ENCODE peak calls at places on chromosome 17, in seven cellular contexts. One of them, this sample, is unnamed.

GRCh38 chr17:71438631-71439146 is 682.1 kb upstream of the SOX9 start:
- DNase-seq in H9: no peak
- DNase-seq in neuronal stem cell: no peak
- DNase-seq in IMR-90: peak; percentile 98
- DNase-seq in mesenchymal stem cell: peak; percentile 98
- DNase-seq in H1: no peak
- DNase-seq in trophoblast cell: no peak
- DNase-seq in this sample: no peak

GRCh38 chr17:18122991-18123753 is 14.6 kb downstream of the MYO15A start:
- DNase-seq in H9: no peak
- DNase-seq in neuronal stem cell: no peak
- DNase-seq in IMR-90: no peak
- DNase-seq in mesenchymal stem cell: no peak
- DNase-seq in H1: no peak
- DNase-seq in trophoblast cell: no peak
- DNase-seq in this sample: no peak

GRCh38 chr17:59643159-59643857 is 23.6 kb downstream of the CLTC start:
- DNase-seq in H9: no peak
- DNase-seq in neuronal stem cell: no peak
- DNase-seq in IMR-90: peak; percentile 61
- DNase-seq in mesenchymal stem cell: peak; percentile 75
- DNase-seq in H1: no peak
- DNase-seq in trophoblast cell: no peak
- DNase-seq in this sample: peak; percentile 14

GRCh38 chr17:17503566-17504130 is 7.5 kb upstream of the RASD1 start:
- DNase-seq in H9: no peak
- DNase-seq in neuronal stem cell: no peak
- DNase-seq in IMR-90: no peak
- DNase-seq in mesenchymal stem cell: no peak
- DNase-seq in H1: no peak
- DNase-seq in trophoblast cell: no peak
- DNase-seq in this sample: no peak

GRCh38 chr17:4142107-4142900 is 526 bp downstream of the ZZEF1 start:
- DNase-seq in H9: no peak
- DNase-seq in neuronal stem cell: no peak
- DNase-seq in IMR-90: peak; percentile 17
- DNase-seq in mesenchymal stem cell: peak; percentile 56
- DNase-seq in H1: no peak
- DNase-seq in trophoblast cell: peak; percentile 13
- DNase-seq in this sample: peak; percentile 50

GRCh38 chr17:13393841-13394710 is 207.7 kb downstream of the HS3ST3A1 start:
- DNase-seq in H9: no peak
- DNase-seq in neuronal stem cell: no peak
- DNase-seq in IMR-90: peak; percentile 94
- DNase-seq in mesenchymal stem cell: peak; percentile 13
- DNase-seq in H1: no peak
- DNase-seq in trophoblast cell: no peak
- DNase-seq in this sample: no peak

GRCh38 chr17:31085563-31085962 is 9.2 kb upstream of the NF1 start:
- DNase-seq in H9: no peak
- DNase-seq in neuronal stem cell: no peak
- DNase-seq in IMR-90: peak; percentile 85
- DNase-seq in mesenchymal stem cell: peak; percentile 87
- DNase-seq in H1: no peak
- DNase-seq in trophoblast cell: peak; percentile 27
- DNase-seq in this sample: no peak

GRCh38 chr17:59287887-59288286 is 43.6 kb upstream of the YPEL2 start:
- DNase-seq in H9: no peak
- DNase-seq in neuronal stem cell: no peak
- DNase-seq in IMR-90: no peak
- DNase-seq in mesenchymal stem cell: no peak
- DNase-seq in H1: no peak
- DNase-seq in trophoblast cell: peak; percentile 73
- DNase-seq in this sample: no peak

GRCh38 chr17:82315703-82316358 is 1.6 kb downstream of the CD7 start:
- DNase-seq in H9: no peak
- DNase-seq in neuronal stem cell: no peak
- DNase-seq in IMR-90: no peak
- DNase-seq in mesenchymal stem cell: no peak
- DNase-seq in H1: no peak
- DNase-seq in trophoblast cell: no peak
- DNase-seq in this sample: peak; percentile 13

GRCh38 chr17:9291912-9292562 is 270.7 kb downstream of the NTN1 start:
- DNase-seq in H9: peak; percentile 54
- DNase-seq in neuronal stem cell: no peak
- DNase-seq in IMR-90: peak; percentile 25
- DNase-seq in mesenchymal stem cell: peak; percentile 66
- DNase-seq in H1: peak; percentile 66
- DNase-seq in trophoblast cell: peak; percentile 36
- DNase-seq in this sample: peak; percentile 35

GRCh38 chr17:52036416-52036815 is 122.1 kb downstream of the CA10 start:
- DNase-seq in H9: no peak
- DNase-seq in neuronal stem cell: no peak
- DNase-seq in IMR-90: no peak
- DNase-seq in mesenchymal stem cell: no peak
- DNase-seq in H1: no peak
- DNase-seq in trophoblast cell: no peak
- DNase-seq in this sample: no peak

GRCh38 chr17:2994441-2994840 is 69.0 kb downstream of the OR1D5 start:
- DNase-seq in H9: no peak
- DNase-seq in neuronal stem cell: no peak
- DNase-seq in IMR-90: no peak
- DNase-seq in mesenchymal stem cell: no peak
- DNase-seq in H1: no peak
- DNase-seq in trophoblast cell: no peak
- DNase-seq in this sample: no peak

GRCh38 chr17:7427549-7427948 is 1.1 kb upstream of the SPEM3 start:
- DNase-seq in H9: no peak
- DNase-seq in neuronal stem cell: no peak
- DNase-seq in IMR-90: no peak
- DNase-seq in mesenchymal stem cell: no peak
- DNase-seq in H1: no peak
- DNase-seq in trophoblast cell: no peak
- DNase-seq in this sample: no peak

GRCh38 chr17:7079581-7080444 is at the start of gene CLEC10A:
- DNase-seq in H9: no peak
- DNase-seq in neuronal stem cell: no peak
- DNase-seq in IMR-90: no peak
- DNase-seq in mesenchymal stem cell: no peak
- DNase-seq in H1: no peak
- DNase-seq in trophoblast cell: no peak
- DNase-seq in this sample: no peak

GRCh38 chr17:82670661-82671060 is 22.4 kb upstream of the WDR45B start:
- DNase-seq in H9: no peak
- DNase-seq in neuronal stem cell: no peak
- DNase-seq in IMR-90: no peak
- DNase-seq in mesenchymal stem cell: no peak
- DNase-seq in H1: no peak
- DNase-seq in trophoblast cell: no peak
- DNase-seq in this sample: no peak

GRCh38 chr17:62790554-62790953 is 17.6 kb downstream of the MARCHF10 start:
- DNase-seq in H9: no peak
- DNase-seq in neuronal stem cell: no peak
- DNase-seq in IMR-90: peak; percentile 93
- DNase-seq in mesenchymal stem cell: peak; percentile 93
- DNase-seq in H1: no peak
- DNase-seq in trophoblast cell: peak; percentile 74
- DNase-seq in this sample: no peak

DNA sequence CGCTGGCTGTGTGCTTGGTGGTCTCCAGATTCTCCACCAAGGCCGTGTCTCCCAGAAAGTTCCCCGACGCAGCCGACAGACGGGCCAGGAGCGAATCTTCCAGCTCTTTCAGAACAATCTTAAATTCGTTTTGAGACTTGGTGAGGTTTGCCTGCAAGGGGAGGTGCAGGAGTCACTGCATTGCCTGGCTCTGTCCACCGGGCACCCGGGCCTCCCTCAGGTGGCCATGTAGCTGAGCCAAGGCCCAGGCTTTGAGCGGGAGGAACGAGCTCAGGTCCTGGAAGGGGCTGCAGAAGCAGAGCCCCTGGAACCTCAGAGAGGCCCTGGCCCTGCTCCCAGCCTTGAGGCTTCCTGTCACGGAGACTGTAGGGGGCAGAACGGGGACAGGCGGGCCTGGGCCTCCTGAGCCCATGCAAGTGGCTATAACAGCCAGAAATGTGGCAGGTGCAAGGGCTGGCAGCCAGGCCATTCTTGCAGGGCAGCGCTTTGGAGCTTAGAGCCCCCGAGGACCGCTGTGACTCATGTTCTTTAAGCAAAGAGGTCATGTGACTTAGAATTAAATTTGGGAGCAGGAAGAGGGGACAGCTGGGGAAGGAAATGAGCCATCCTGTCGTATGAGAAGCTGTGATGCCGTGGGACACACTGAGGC is 72.4 kb downstream of the PGS1 start:
- DNase-seq in H9: no peak
- DNase-seq in neuronal stem cell: no peak
- DNase-seq in IMR-90: no peak
- DNase-seq in mesenchymal stem cell: no peak
- DNase-seq in H1: no peak
- DNase-seq in trophoblast cell: no peak
- DNase-seq in this sample: no peak
- H3K4ac ChIP-seq in H9: no peak overlapping the region
- H3K4ac ChIP-seq in neuronal stem cell: no peak overlapping the region
- H3K4ac ChIP-seq in IMR-90: no peak overlapping the region
- H3K4ac ChIP-seq in mesenchymal stem cell: no peak overlapping the region
- H3K4ac ChIP-seq in H1: no peak overlapping the region
- H3K4ac ChIP-seq in trophoblast cell: no peak overlapping the region
- H3K4ac ChIP-seq in this sample: no peak overlapping the region

DNA sequence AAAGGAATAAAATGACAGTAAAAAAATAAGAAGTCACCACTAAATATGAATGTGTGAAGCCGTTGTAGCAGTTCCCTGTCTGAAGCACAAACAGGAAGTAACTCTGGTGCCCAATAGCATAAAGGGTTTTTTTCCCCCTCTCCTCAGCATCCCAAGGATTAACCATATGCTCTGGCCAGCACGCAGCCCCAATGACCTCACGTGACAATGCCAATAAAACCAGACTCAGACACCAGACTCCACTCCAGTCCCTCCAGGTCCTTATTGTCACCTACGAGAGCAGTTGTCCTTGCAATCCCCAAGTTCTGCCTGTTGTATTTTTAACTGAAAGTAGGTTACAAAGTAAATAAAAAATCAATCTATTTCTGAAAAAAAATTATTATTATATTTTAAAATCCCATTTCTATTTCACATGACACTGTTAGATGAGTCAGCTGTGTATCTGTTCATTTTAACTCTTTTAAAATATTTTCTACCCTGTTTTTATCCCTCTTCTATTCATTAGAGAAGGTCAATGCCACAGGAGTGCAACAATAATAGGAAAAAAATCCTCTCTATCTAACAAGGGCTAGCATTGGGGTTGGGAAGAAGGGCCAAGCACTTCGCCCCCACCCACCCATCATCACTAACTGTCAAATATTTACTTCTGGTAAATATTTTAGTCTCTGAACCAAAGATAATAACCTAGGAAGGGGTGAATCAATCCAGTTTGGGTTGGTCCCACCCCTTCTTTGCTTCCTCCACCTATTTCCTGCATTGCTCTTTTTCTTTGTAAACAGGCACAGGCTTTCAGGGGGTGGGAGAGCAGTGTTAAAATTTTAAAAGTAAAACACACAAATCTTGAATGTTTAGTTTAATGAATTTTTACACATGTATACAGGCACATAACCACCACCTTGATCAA is 6.6 kb downstream of the PRAC1 start:
- DNase-seq in H9: no peak
- DNase-seq in neuronal stem cell: no peak
- DNase-seq in IMR-90: no peak
- DNase-seq in mesenchymal stem cell: peak; percentile 11
- DNase-seq in H1: no peak
- DNase-seq in trophoblast cell: no peak
- DNase-seq in this sample: no peak
- H3K4ac ChIP-seq in H9: no peak overlapping the region
- H3K4ac ChIP-seq in neuronal stem cell: no peak overlapping the region
- H3K4ac ChIP-seq in IMR-90: no peak overlapping the region
- H3K4ac ChIP-seq in mesenchymal stem cell: no peak overlapping the region
- H3K4ac ChIP-seq in H1: no peak overlapping the region
- H3K4ac ChIP-seq in trophoblast cell: no peak overlapping the region
- H3K4ac ChIP-seq in this sample: no peak overlapping the region

GRCh38 chr17:49715717-49716279 is 8.0 kb upstream of the SLC35B1 start:
- DNase-seq in H9: no peak
- DNase-seq in neuronal stem cell: no peak
- DNase-seq in IMR-90: no peak
- DNase-seq in mesenchymal stem cell: no peak
- DNase-seq in H1: no peak
- DNase-seq in trophoblast cell: no peak
- DNase-seq in this sample: no peak

GRCh38 chr17:49717371-49717841 is 9.6 kb upstream of the SLC35B1 start:
- DNase-seq in H9: no peak
- DNase-seq in neuronal stem cell: no peak
- DNase-seq in IMR-90: no peak
- DNase-seq in mesenchymal stem cell: no peak
- DNase-seq in H1: no peak
- DNase-seq in trophoblast cell: no peak
- DNase-seq in this sample: no peak

GRCh38 chr17:49722066-49722465 is 14.3 kb upstream of the SLC35B1 start:
- DNase-seq in H9: no peak
- DNase-seq in neuronal stem cell: no peak
- DNase-seq in IMR-90: no peak
- DNase-seq in mesenchymal stem cell: no peak
- DNase-seq in H1: no peak
- DNase-seq in trophoblast cell: no peak
- DNase-seq in this sample: peak; percentile 22

GRCh38 chr17:49715221-49715620 is 7.5 kb upstream of the SLC35B1 start:
- DNase-seq in H9: no peak
- DNase-seq in neuronal stem cell: no peak
- DNase-seq in IMR-90: no peak
- DNase-seq in mesenchymal stem cell: no peak
- DNase-seq in H1: no peak
- DNase-seq in trophoblast cell: no peak
- DNase-seq in this sample: no peak

GRCh38 chr17:49716952-49717351 is 9.2 kb upstream of the SLC35B1 start:
- DNase-seq in H9: no peak
- DNase-seq in neuronal stem cell: no peak
- DNase-seq in IMR-90: no peak
- DNase-seq in mesenchymal stem cell: no peak
- DNase-seq in H1: no peak
- DNase-seq in trophoblast cell: no peak
- DNase-seq in this sample: no peak
- H3K4ac ChIP-seq in H9: no peak overlapping the region
- H3K4ac ChIP-seq in neuronal stem cell: no peak overlapping the region
- H3K4ac ChIP-seq in IMR-90: no peak overlapping the region
- H3K4ac ChIP-seq in mesenchymal stem cell: no peak overlapping the region
- H3K4ac ChIP-seq in H1: no peak overlapping the region
- H3K4ac ChIP-seq in trophoblast cell: no peak overlapping the region
- H3K4ac ChIP-seq in this sample: no peak overlapping the region

DNA sequence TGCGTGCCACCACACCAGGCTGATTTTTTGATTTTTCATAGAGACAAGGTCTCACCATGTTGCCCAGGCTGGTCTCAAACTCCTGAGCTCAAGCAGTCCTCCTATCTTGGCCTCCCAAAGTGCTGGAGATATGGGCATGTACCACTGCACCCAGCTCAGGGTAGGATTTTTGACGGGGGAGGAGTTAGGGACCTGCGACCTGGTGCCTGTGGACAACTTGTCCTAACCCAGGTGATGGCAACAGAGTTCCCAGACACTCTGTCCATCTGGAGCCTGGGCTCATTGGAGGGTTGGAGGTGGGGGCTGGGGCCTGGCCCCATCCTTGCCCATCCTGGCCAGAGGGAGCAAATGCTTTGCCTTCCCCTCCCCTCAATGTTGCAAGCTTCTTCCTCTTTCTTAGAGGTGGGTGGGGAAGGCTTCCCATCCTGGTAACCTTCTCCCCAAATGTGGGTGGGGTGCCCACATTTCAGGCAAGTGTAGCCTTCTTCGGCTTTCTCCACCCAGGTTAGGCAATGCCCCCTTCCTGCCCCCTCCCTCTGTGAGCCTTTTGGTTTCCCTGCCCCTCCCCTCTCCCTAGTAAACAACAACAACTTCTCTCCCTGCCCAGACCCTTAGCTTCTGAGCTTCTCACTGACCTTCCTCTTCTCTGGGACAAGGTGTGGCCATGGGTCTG is 24.9 kb downstream of the RARA start:
- DNase-seq in H9: no peak
- DNase-seq in neuronal stem cell: no peak
- DNase-seq in IMR-90: no peak
- DNase-seq in mesenchymal stem cell: no peak
- DNase-seq in H1: no peak
- DNase-seq in trophoblast cell: no peak
- DNase-seq in this sample: no peak
- H3K4ac ChIP-seq in H9: no peak overlapping the region
- H3K4ac ChIP-seq in neuronal stem cell: no peak overlapping the region
- H3K4ac ChIP-seq in IMR-90: peak overlapping the region; percentile 18
- H3K4ac ChIP-seq in mesenchymal stem cell: no peak overlapping the region
- H3K4ac ChIP-seq in H1: no peak overlapping the region
- H3K4ac ChIP-seq in trophoblast cell: no peak overlapping the region
- H3K4ac ChIP-seq in this sample: no peak overlapping the region